ENCODE peak calls at places on chromosomes 2 and 18, in four cellular contexts. One of them, this sample, is unnamed.

GRCh38 chr2:239328306-239329191 is 72.3 kb downstream of the HDAC4 start:
- DNase-seq in prostate gland: no peak
- DNase-seq in Peyer's patch: peak; percentile 79
- DNase-seq in IMR-90: peak; percentile 98
- DNase-seq in this sample: no peak

GRCh38 chr2:205929445-205930027 is 156.4 kb downstream of the INO80D start:
- DNase-seq in prostate gland: no peak
- DNase-seq in Peyer's patch: peak; percentile 73
- DNase-seq in IMR-90: no peak
- DNase-seq in this sample: no peak

GRCh38 chr2:144152817-144153271 is 367.1 kb downstream of the ZEB2 start:
- DNase-seq in prostate gland: no peak
- DNase-seq in Peyer's patch: no peak
- DNase-seq in IMR-90: peak; percentile 82
- DNase-seq in this sample: no peak

GRCh38 chr2:70962885-70963878 is 15.2 kb upstream of the ANKRD53 start:
- DNase-seq in prostate gland: no peak
- DNase-seq in Peyer's patch: no peak
- DNase-seq in IMR-90: no peak
- DNase-seq in this sample: no peak

GRCh38 chr2:227402321-227402720 is 14.6 kb upstream of the SCYGR1 start:
- DNase-seq in prostate gland: no peak
- DNase-seq in Peyer's patch: no peak
- DNase-seq in IMR-90: no peak
- DNase-seq in this sample: no peak

GRCh38 chr2:176081993-176082884 is 1.5 kb downstream of the EVX2 start:
- DNase-seq in prostate gland: no peak
- DNase-seq in Peyer's patch: peak; percentile 54
- DNase-seq in IMR-90: no peak
- DNase-seq in this sample: no peak

GRCh38 chr18:79857082-79857661 is 59.4 kb downstream of the KCNG2 start:
- DNase-seq in prostate gland: no peak
- DNase-seq in Peyer's patch: peak; percentile 24
- DNase-seq in IMR-90: peak; percentile 58
- DNase-seq in this sample: no peak

GRCh38 chr2:127003028-127003800 is 103.7 kb downstream of the BIN1 start:
- DNase-seq in prostate gland: no peak
- DNase-seq in Peyer's patch: no peak
- DNase-seq in IMR-90: no peak
- DNase-seq in this sample: no peak

GRCh38 chr2:23546913-23547312 is 161.9 kb downstream of the KLHL29 start:
- DNase-seq in prostate gland: no peak
- DNase-seq in Peyer's patch: no peak
- DNase-seq in IMR-90: no peak
- DNase-seq in this sample: no peak

GRCh38 chr2:128594273-128594910 is 275.7 kb upstream of the HS6ST1 start:
- DNase-seq in prostate gland: no peak
- DNase-seq in Peyer's patch: no peak
- DNase-seq in IMR-90: no peak
- DNase-seq in this sample: no peak

GRCh38 chr18:70698574-70698973 is 409.7 kb downstream of the SOCS6 start:
- DNase-seq in prostate gland: no peak
- DNase-seq in Peyer's patch: no peak
- DNase-seq in IMR-90: no peak
- DNase-seq in this sample: no peak

GRCh38 chr2:208112969-208113368 is 11.4 kb downstream of the CRYGD start:
- DNase-seq in prostate gland: no peak
- DNase-seq in Peyer's patch: no peak
- DNase-seq in IMR-90: no peak
- DNase-seq in this sample: no peak

GRCh38 chr2:156867201-156867600 is 390.3 kb upstream of the GALNT5 start:
- DNase-seq in prostate gland: no peak
- DNase-seq in Peyer's patch: no peak
- DNase-seq in IMR-90: peak; percentile 33
- DNase-seq in this sample: no peak

GRCh38 chr2:145203931-145204330 is 684.0 kb upstream of the ZEB2 start:
- DNase-seq in prostate gland: no peak
- DNase-seq in Peyer's patch: no peak
- DNase-seq in IMR-90: no peak
- DNase-seq in this sample: no peak

GRCh38 chr2:235300368-235301201 is 193.3 kb upstream of the AGAP1 start:
- DNase-seq in prostate gland: no peak
- DNase-seq in Peyer's patch: no peak
- DNase-seq in IMR-90: peak; percentile 55
- DNase-seq in this sample: no peak

GRCh38 chr2:72081450-72081849 is 66.2 kb downstream of the CYP26B1 start:
- DNase-seq in prostate gland: no peak
- DNase-seq in Peyer's patch: no peak
- DNase-seq in IMR-90: no peak
- DNase-seq in this sample: no peak

GRCh38 chr2:217652761-217653160 is 350.0 kb downstream of the TNS1 start:
- DNase-seq in prostate gland: no peak
- DNase-seq in Peyer's patch: no peak
- DNase-seq in IMR-90: peak; percentile 15
- DNase-seq in this sample: no peak

GRCh38 chr2:238462782-238463396 is 36.2 kb downstream of the ASB1 start:
- DNase-seq in prostate gland: no peak
- DNase-seq in Peyer's patch: no peak
- DNase-seq in IMR-90: peak; percentile 58
- DNase-seq in this sample: peak; percentile 35

GRCh38 chr2:201254331-201254730 is 6.0 kb upstream of the CASP8 start:
- DNase-seq in prostate gland: peak; percentile 20
- DNase-seq in Peyer's patch: no peak
- DNase-seq in IMR-90: peak; percentile 52
- DNase-seq in this sample: no peak

GRCh38 chr18:29862824-29863223 is 1179.7 kb downstream of the DSC3 start:
- DNase-seq in prostate gland: no peak
- DNase-seq in Peyer's patch: no peak
- DNase-seq in IMR-90: no peak
- DNase-seq in this sample: no peak

GRCh38 chr18:7157760-7158159 is 40.2 kb upstream of the LAMA1 start:
- DNase-seq in prostate gland: no peak
- DNase-seq in Peyer's patch: no peak
- DNase-seq in IMR-90: no peak
- DNase-seq in this sample: no peak

GRCh38 chr2:232568161-232568560 is 17.7 kb downstream of the EIF4E2 start:
- DNase-seq in prostate gland: no peak
- DNase-seq in Peyer's patch: no peak
- DNase-seq in IMR-90: peak; percentile 84
- DNase-seq in this sample: no peak

GRCh38 chr2:77566582-77566981 is 44.4 kb upstream of the LRRTM4 start:
- DNase-seq in prostate gland: no peak
- DNase-seq in Peyer's patch: no peak
- DNase-seq in IMR-90: no peak
- DNase-seq in this sample: no peak

GRCh38 chr2:117330611-117331010 is 483.9 kb upstream of the DDX18 start:
- DNase-seq in prostate gland: no peak
- DNase-seq in Peyer's patch: no peak
- DNase-seq in IMR-90: no peak
- DNase-seq in this sample: no peak

GRCh38 chr2:136997550-136997949 is 232.2 kb downstream of the THSD7B start:
- DNase-seq in prostate gland: no peak
- DNase-seq in Peyer's patch: no peak
- DNase-seq in IMR-90: no peak
- DNase-seq in this sample: no peak

GRCh38 chr18:59951591-59951990 is 51.8 kb downstream of the PMAIP1 start:
- DNase-seq in prostate gland: no peak
- DNase-seq in Peyer's patch: no peak
- DNase-seq in IMR-90: no peak
- DNase-seq in this sample: no peak

GRCh38 chr2:234881413-234882241 is 70.2 kb upstream of the SH3BP4 start:
- DNase-seq in prostate gland: peak; percentile 84
- DNase-seq in Peyer's patch: peak; percentile 91
- DNase-seq in IMR-90: peak; percentile 97
- DNase-seq in this sample: peak; percentile 28

GRCh38 chr2:236793041-236794011 is 223.7 kb downstream of the ACKR3 start:
- DNase-seq in prostate gland: no peak
- DNase-seq in Peyer's patch: no peak
- DNase-seq in IMR-90: no peak
- DNase-seq in this sample: no peak

GRCh38 chr18:9614401-9615279 is at the start of gene PPP4R1:
- DNase-seq in prostate gland: peak; percentile 73
- DNase-seq in Peyer's patch: peak; percentile 85
- DNase-seq in IMR-90: peak; percentile 52
- DNase-seq in this sample: peak; percentile 58

GRCh38 chr2:195118276-195118675 is 538.8 kb upstream of the SLC39A10 start:
- DNase-seq in prostate gland: no peak
- DNase-seq in Peyer's patch: no peak
- DNase-seq in IMR-90: no peak
- DNase-seq in this sample: no peak

GRCh38 chr18:62857278-62857976 is 142.1 kb downstream of the PHLPP1 start:
- DNase-seq in prostate gland: no peak
- DNase-seq in Peyer's patch: no peak
- DNase-seq in IMR-90: no peak
- DNase-seq in this sample: no peak

GRCh38 chr2:222907790-222908431 is 47.1 kb downstream of the ACSL3 start:
- DNase-seq in prostate gland: no peak
- DNase-seq in Peyer's patch: no peak
- DNase-seq in IMR-90: peak; percentile 83
- DNase-seq in this sample: no peak

GRCh38 chr2:25673170-25674002 is at the start of gene DTNB:
- DNase-seq in prostate gland: peak; percentile 89
- DNase-seq in Peyer's patch: peak; percentile 83
- DNase-seq in IMR-90: peak; percentile 54
- DNase-seq in this sample: peak; percentile 76
- TF ChIP-seq POLR2A in prostate gland: peak; percentile 66
- TF ChIP-seq POLR2A in Peyer's patch: peak; percentile 28
- TF ChIP-seq POLR2A in IMR-90: no peak
- TF ChIP-seq POLR2A in this sample: no peak

DNA sequence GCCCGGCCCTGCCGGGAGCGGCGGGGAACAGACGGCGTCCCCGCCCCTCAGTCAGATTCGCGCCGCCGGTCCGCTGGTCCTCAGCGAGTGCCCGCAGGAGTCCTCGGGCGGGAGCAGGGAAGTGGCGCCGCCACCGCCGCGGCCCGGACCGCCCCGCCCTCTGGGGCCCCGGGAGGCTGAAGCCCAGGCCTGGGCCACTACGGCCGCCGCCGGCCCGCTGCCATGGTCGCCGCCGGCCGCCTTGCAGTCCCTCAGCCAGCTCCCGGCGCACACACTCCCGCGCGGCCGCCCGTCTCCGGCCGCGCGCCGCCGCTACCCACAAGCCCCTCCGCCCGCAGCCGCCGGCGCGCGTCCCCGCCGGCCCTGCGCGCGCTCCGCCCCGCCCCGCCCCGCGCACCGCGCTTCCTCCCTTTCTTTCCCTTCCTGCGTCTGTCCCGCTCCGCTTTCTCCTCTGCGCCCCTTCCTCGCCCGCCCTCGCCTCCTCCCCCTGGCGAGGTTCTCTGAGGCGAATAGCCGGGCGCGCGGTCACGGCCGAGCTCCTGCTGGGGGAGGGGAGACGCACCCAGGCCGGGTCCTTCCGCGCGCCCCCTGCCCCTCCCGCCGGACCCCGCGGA is at the start of gene ROCK2:
- DNase-seq in prostate gland: peak; percentile 86
- DNase-seq in Peyer's patch: peak; percentile 92
- DNase-seq in IMR-90: peak; percentile 79
- DNase-seq in this sample: peak; percentile 72
- TF ChIP-seq POLR2A in prostate gland: peak; percentile 33
- TF ChIP-seq POLR2A in Peyer's patch: peak; percentile 80
- TF ChIP-seq POLR2A in IMR-90: peak; percentile 60
- TF ChIP-seq POLR2A in this sample: no peak

GRCh38 chr2:231347081-231347480 is 48.4 kb upstream of the B3GNT7 start:
- DNase-seq in prostate gland: no peak
- DNase-seq in Peyer's patch: peak; percentile 52
- DNase-seq in IMR-90: no peak
- DNase-seq in this sample: no peak

GRCh38 chr2:231348173-231348572 is 47.3 kb upstream of the B3GNT7 start:
- DNase-seq in prostate gland: no peak
- DNase-seq in Peyer's patch: no peak
- DNase-seq in IMR-90: no peak
- DNase-seq in this sample: no peak

GRCh38 chr2:231351648-231352047 is 43.9 kb upstream of the B3GNT7 start:
- DNase-seq in prostate gland: no peak
- DNase-seq in Peyer's patch: no peak
- DNase-seq in IMR-90: no peak
- DNase-seq in this sample: no peak

GRCh38 chr2:231344851-231345250 is 50.7 kb upstream of the B3GNT7 start:
- DNase-seq in prostate gland: no peak
- DNase-seq in Peyer's patch: peak; percentile 11
- DNase-seq in IMR-90: no peak
- DNase-seq in this sample: no peak

DNA sequence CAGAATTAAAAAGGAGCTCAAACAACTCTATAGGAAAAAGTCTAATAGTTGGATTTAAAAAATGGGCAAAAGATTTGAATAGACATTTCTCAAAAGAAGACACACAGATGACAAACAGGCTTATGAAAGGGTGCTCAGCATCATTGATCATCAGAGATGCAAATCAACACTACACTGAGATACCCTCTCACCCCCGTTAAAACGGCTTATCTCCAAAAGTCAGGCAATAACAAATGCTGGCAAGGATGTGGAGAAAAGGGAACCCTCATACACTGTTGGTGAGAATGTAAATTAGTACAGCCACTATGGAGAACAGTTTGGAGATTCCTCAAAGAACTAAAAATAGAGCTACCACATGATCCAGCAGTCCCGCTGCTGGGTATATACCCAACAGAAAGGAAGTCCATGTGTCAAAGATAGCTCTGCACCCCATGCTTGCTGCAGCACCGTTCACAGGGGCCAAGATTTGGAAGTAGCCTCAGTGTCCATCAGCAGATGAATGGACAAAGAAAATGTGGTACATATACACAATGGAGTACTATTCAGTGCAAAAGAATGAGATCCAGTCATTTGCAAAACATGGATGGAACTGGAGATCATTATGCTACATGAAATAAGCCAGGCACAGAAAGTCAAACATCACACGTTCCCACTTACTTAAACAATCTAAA is 46.7 kb upstream of the B3GNT7 start:
- DNase-seq in prostate gland: no peak
- DNase-seq in Peyer's patch: peak; percentile 4
- DNase-seq in IMR-90: peak; percentile 74
- DNase-seq in this sample: no peak
- TF ChIP-seq POLR2A in prostate gland: no peak
- TF ChIP-seq POLR2A in Peyer's patch: no peak
- TF ChIP-seq POLR2A in IMR-90: no peak
- TF ChIP-seq POLR2A in this sample: no peak

DNA sequence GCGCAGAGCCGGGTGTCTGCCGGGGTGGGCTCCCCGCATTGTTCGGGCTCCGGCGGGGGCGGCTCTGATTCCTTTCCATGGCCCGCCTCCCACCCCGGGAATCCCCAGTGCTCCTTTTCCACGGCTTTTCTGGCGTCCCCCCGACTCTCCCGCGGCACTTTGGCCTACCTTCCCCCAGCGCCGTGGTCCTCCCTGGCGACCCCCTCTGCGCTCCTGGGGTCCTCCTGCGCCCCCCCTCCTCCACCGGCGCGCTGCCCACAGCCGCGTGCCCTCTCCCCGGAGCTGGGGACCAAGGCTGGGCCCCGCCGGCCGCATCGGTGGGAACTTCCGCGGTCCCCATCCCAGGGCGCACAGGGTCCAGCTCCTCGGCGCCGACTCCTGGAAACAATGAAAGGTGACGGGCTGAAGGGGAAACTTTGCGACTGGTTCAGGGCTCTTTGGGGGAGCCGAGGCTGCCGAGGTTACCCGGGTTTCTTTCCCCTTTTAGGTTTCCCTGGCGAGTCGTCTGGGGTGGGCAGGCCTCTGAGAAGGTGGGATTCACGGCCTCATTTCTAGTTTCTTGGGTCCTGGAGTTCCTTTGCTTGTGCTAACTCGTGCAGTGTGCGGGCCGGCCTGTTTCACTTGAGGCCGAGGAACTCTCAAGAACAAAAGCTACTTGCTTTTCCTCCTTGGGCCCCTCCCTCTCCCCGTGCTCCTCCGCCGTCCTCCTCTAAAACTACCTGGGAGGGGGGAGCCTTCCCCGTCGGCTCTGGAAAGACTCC is 2.2 kb downstream of the TGIF1 start:
- DNase-seq in prostate gland: peak; percentile 82
- DNase-seq in Peyer's patch: peak; percentile 78
- DNase-seq in IMR-90: peak; percentile 69
- DNase-seq in this sample: no peak
- TF ChIP-seq POLR2A in prostate gland: peak; percentile 76
- TF ChIP-seq POLR2A in Peyer's patch: peak; percentile 30
- TF ChIP-seq POLR2A in IMR-90: peak; percentile 36
- TF ChIP-seq POLR2A in this sample: no peak

This sample was measured in GM12891.